ENCODE peak calls at places on chromosomes 11 and 22, in nine cellular contexts. Z, N, T, V, Q, D, M, S and X are unnamed samples. For H3K36me3 and H3K27me3, the result is how much of the 10 kb centered on the place peaks cover.

GRCh38 chr11:16607675-16608644 is 130.5 kb upstream of the C11orf58 start:
- DNase-seq in Q (peak), D (peak), M (peak), S (no peak), Z (peak), T (peak), V (peak), N (no peak), X (peak)

GRCh38 chr11:76614471-76615183 is 55.9 kb downstream of the LRRC32 start:
- DNase-seq in Q (no peak), S (no peak), Z (no peak), N (no peak), V (no peak), D (peak), T (no peak), M (peak), X (no peak)

GRCh38 chr11:92376146-92376599 is 151.6 kb downstream of the FAT3 start:
- DNase-seq in T (peak), V (peak), S (no peak), Q (no peak), N (no peak), M (no peak), Z (no peak), D (peak), X (peak)

GRCh38 chr22:23361676-23362075 is 181.4 kb downstream of the BCR start:
- DNase-seq in T (no peak), D (no peak), Z (no peak), N (no peak), V (no peak), S (no peak), Q (no peak), M (no peak), X (no peak)

GRCh38 chr11:17972987-17973386 is 39.9 kb downstream of the SERGEF start:
- DNase-seq in N (peak), Z (peak), V (peak), Q (peak), T (peak), S (peak), M (peak), D (peak), X (peak)

GRCh38 chr11:111871693-111872161 is 346 bp upstream of the ALG9 start:
- DNase-seq in V (no peak), N (no peak), T (peak), Q (no peak), S (no peak), D (no peak), M (no peak), Z (no peak), X (peak)

GRCh38 chr11:115104851-115105453 is 399.3 kb downstream of the CADM1 start:
- DNase-seq in D (no peak), Z (no peak), S (no peak), T (no peak), Q (no peak), M (no peak), N (no peak), V (no peak), X (no peak)

GRCh38 chr22:44338906-44339305 is 26.2 kb upstream of the SHISAL1 start:
- DNase-seq in M (no peak), Q (no peak), V (no peak), N (no peak), S (no peak), D (no peak), Z (no peak), T (no peak), X (no peak)

GRCh38 chr11:79100093-79100704 is 340.6 kb downstream of the TENM4 start:
- DNase-seq in T (peak), D (peak), V (peak), M (no peak), N (peak), S (no peak), Z (peak), Q (peak), X (peak)

GRCh38 chr22:27699676-27700075 is 101.9 kb downstream of the MN1 start:
- DNase-seq in Z (no peak), N (no peak), Q (no peak), T (no peak), M (no peak), D (no peak), S (no peak), V (no peak), X (no peak)

GRCh38 chr11:342328-342727 is 21.7 kb upstream of the IFITM3 start:
- DNase-seq in N (no peak), Z (peak), T (no peak), Q (no peak), V (no peak), S (no peak), M (no peak), D (no peak), X (no peak)

GRCh38 chr22:46596819-46597218 is 23.4 kb upstream of the GRAMD4 start:
- DNase-seq in M (no peak), Z (peak), N (peak), D (no peak), V (no peak), S (peak), Q (no peak), T (peak), X (peak)

GRCh38 chr11:19951558-19952083 is 208.7 kb downstream of the DBX1 start:
- DNase-seq in M (peak), D (peak), Z (peak), N (no peak), V (no peak), T (peak), S (no peak), Q (no peak), X (peak)

GRCh38 chr11:69213964-69214363 is 58.2 kb downstream of the SMIM38 start:
- DNase-seq in N (no peak), V (no peak), Q (peak), S (no peak), M (no peak), D (no peak), Z (no peak), T (no peak), X (no peak)

GRCh38 chr22:47355776-47356432 is 593.5 kb downstream of the TBC1D22A start:
- DNase-seq in V (no peak), T (no peak), M (no peak), D (no peak), S (no peak), Q (peak), N (peak), Z (no peak), X (no peak)

DNA sequence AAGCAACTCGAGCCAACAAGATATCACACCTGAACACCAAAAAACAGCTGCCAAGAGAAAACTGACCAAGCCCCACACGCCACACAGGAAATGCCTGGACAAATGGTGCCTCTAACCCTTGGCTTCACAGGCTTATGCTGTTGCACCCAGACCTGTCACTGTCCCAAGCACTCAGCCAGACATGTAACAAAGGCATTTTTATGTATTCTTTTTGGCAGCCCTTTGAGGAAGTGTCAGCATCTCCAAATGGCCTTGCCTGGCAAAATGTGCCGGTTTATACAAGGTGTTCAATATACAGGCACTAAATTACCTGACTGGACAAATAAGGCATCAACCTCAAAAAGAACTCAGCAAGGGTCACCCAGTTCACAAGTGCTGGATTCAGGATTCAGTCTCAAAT is 6.1 kb downstream of the HDHD5 start:
- DNase-seq in N (no peak), M (no peak), D (no peak), V (no peak), S (peak), T (no peak), Q (no peak), Z (no peak), X (no peak)
- H3K4me3 ChIP-seq in N (no peak), M (no peak), D (no peak), V (no peak), S (no peak), T (no peak), Q (no peak), Z (no peak), X (no peak)

GRCh38 chr22:41262250-41262765 is 21.6 kb upstream of the CHADL start:
- DNase-seq in M (no peak), T (no peak), D (no peak), Z (no peak), N (no peak), Q (no peak), V (no peak), S (no peak), X (no peak)
- H3K36me3 ChIP-seq in M (under half), T (half or more), D (under half), Z (half or more), N (under half), Q (half or more), V (half or more), S (under half), X (under half)

GRCh38 chr11:67405688-67406339 is 1.9 kb downstream of the TBC1D10C start:
- DNase-seq in Z (no peak), N (no peak), Q (no peak), S (no peak), M (no peak), D (no peak), T (no peak), V (no peak), X (no peak)

GRCh38 chr11:67408437-67409200 is 4.7 kb downstream of the TBC1D10C start:
- DNase-seq in Z (no peak), M (no peak), T (no peak), V (no peak), N (no peak), S (no peak), Q (no peak), D (no peak), X (no peak)

GRCh38 chr11:67406420-67406968 is 2.6 kb downstream of the TBC1D10C start:
- DNase-seq in S (no peak), Q (no peak), M (no peak), V (no peak), D (no peak), N (no peak), Z (no peak), T (no peak), X (no peak)

GRCh38 chr11:67407700-67408163 is 3.8 kb downstream of the TBC1D10C start:
- DNase-seq in D (no peak), N (no peak), M (no peak), T (no peak), Z (no peak), V (no peak), S (no peak), Q (no peak), X (no peak)

DNA sequence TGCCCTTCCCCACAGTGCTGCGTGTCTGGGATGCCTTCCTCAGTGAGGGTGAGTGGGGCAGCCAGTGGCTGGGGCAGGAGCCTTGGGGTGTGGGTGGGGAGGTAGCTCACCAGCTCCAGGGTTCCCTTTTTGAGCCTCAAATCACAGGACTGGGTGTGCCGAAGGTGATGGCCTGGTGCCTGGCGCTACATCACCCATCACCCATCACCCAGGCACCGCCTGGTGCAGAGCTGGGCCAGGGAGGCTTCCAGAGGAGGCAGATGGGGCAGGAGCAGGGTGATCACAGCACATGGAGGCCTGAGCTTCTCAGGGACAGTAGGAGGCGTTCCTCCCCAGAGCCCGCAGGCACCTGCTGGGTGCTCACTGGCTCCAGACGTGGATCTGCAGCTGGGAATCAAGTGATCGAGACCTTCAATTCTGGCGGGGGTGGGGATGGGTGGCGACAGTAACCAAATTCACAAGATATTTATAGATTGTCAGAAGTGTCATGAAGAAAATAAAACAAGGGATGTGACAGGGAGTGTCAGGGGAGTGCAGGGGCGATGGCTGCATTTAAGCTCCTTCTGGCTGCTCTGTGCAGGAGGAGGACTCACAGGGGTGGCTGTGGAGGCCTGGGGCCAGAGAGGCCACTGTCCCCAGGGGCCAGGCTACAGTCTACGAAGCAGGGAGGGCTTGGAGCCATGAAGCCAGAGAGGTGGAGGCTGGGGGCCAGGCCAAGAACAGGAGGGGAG is 3.3 kb downstream of the TBC1D10C start:
- DNase-seq in D (no peak), T (no peak), Q (no peak), V (no peak), N (no peak), Z (no peak), M (no peak), S (no peak), X (no peak)
- H3K27me3 ChIP-seq in D (under half), T (under half), Q (under half), V (under half), N (under half), Z (under half), M (under half), S (under half), X (under half)

DNA sequence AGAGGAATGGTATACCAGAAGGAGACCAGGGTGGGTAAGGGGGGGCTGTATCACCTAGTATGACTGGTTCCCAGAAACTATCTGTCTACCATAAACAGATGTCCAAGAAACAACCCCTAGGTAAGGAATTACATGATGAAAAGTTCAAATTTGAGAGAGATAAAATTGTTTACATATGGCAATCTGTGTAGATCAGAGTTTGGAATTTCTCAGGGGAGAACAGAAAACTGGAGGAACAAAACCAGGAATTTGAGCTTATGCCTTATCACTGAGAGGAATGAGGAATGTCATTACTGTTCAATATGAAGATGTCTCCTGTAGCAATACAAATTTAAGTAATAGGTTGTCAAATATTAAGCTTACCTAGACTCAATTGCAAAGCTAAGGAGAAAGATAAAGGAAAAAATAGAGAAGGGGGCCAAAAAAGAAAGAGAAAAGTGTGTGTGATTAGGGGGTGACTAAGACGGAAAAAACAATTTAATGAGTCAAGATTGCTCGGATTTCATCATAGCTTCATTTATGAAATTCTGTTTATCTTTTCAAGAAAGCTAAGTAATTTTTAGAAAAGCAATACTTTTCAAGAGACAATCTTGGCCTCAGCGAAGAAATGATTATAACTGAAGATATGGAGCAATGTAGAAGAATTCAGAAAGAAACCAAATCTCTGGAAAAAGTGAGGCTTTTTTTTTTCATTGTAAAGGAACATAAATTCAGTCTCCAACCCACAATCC is 117.8 kb downstream of the APOL5 start:
- DNase-seq in S (no peak), Q (no peak), T (no peak), M (no peak), D (no peak), Z (peak), V (no peak), N (no peak), X (peak)
- H3K4me3 ChIP-seq in S (peak), Q (no peak), T (peak), M (no peak), D (peak), Z (peak), V (peak), N (peak), X (peak)